ENCODE peak calls at places on chromosomes 12 and 14, in four cellular contexts. Z is mucosa of descending colon, J is endothelial cell of umbilical vein, L is MM.1S. I is an unnamed sample. For H3K9me3 and H3K4me1, the result is how much of the 10 kb centered on the place peaks cover.

GRCh38 chr12:107308310-107308709 is 215.0 kb upstream of the CRY1 start:
- DNase-seq in Z (no peak), J (no peak), L (no peak), I (no peak)

GRCh38 chr14:89911018-89911919 is 43.3 kb downstream of the EFCAB11 start:
- DNase-seq in Z (no peak), J (peak), L (no peak), I (no peak)

GRCh38 chr12:6341439-6342139 is at the start of gene TNFRSF1A:
- DNase-seq in Z (peak), J (peak), L (peak), I (peak)

GRCh38 chr12:49693931-49694439 is 13.2 kb downstream of the FMNL3 start:
- DNase-seq in Z (no peak), J (no peak), L (no peak), I (no peak)

GRCh38 chr12:75908961-75909699 is 122.4 kb downstream of the PHLDA1 start:
- DNase-seq in Z (no peak), J (peak), L (no peak), I (no peak)

GRCh38 chr12:107605293-107605692 is 80.3 kb upstream of the PWP1 start:
- DNase-seq in Z (no peak), J (no peak), L (no peak), I (no peak)

GRCh38 chr14:42214981-42215491 is 608.4 kb downstream of the LRFN5 start:
- DNase-seq in Z (no peak), J (peak), L (no peak), I (no peak)

GRCh38 chr12:124618291-124618902 is 51.0 kb upstream of the NCOR2 start:
- DNase-seq in Z (no peak), J (no peak), L (no peak), I (no peak)

GRCh38 chr14:31465113-31465512 is 7.8 kb upstream of the DTD2 start:
- DNase-seq in Z (no peak), J (no peak), L (no peak), I (no peak)

GRCh38 chr12:6370994-6371754 is 4.2 kb downstream of the SCNN1A start:
- DNase-seq in Z (peak), J (peak), L (no peak), I (no peak)

GRCh38 chr14:55451398-55451797 is 11.0 kb upstream of the TBPL2 start:
- DNase-seq in Z (no peak), J (peak), L (no peak), I (no peak)

GRCh38 chr14:23364164-23364571 is 804 bp downstream of the EFS start:
- DNase-seq in Z (no peak), J (no peak), L (no peak), I (no peak)

GRCh38 chr14:78933948-78934524 is 763.9 kb downstream of the NRXN3 start:
- DNase-seq in Z (no peak), J (peak), L (no peak), I (no peak)

GRCh38 chr12:20601668-20602280 is 93.4 kb upstream of the SLCO1C1 start:
- DNase-seq in Z (no peak), J (peak), L (peak), I (no peak)

GRCh38 chr14:94337274-94337673 is 14.1 kb upstream of the SERPINA6 start:
- DNase-seq in Z (no peak), J (no peak), L (peak), I (no peak)

GRCh38 chr12:31005944-31006361 is 67.7 kb upstream of the DDX11 start:
- DNase-seq in Z (no peak), J (no peak), L (no peak), I (no peak)

GRCh38 chr14:68527329-68527851 is 265.5 kb downstream of the ZFP36L1 start:
- DNase-seq in Z (no peak), J (peak), L (no peak), I (no peak)

GRCh38 chr14:68534301-68534700 is 258.6 kb downstream of the ZFP36L1 start:
- DNase-seq in Z (no peak), J (no peak), L (no peak), I (no peak)

GRCh38 chr14:68526420-68527105 is 266.3 kb downstream of the ZFP36L1 start:
- DNase-seq in Z (no peak), J (peak), L (no peak), I (no peak)

GRCh38 chr14:68528031-68528687 is 264.7 kb downstream of the ZFP36L1 start:
- DNase-seq in Z (no peak), J (peak), L (no peak), I (no peak)

DNA sequence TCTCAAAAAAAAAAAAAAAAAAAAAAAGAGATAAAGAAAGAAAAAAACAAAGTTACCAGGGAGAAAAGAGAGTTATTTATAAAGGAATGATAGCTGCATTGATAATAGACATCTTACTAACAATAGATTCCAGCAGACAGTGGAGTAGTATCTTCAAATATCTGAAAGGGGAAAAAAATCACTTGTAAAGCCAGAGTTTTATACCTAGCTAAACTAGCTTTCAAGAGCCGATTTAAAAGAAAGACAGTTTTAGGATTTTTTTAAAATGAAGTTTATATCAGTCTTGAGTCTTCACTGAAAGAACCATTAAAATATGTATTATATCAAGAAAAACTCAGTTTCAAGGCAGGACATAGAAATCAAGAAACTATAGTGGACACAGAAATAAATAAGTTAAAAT is 262.4 kb downstream of the ZFP36L1 start:
- DNase-seq in Z (no peak), J (no peak), L (no peak), I (no peak)
- H3K9me3 ChIP-seq in Z (under half), J (under half), L (under half), I (under half)

GRCh38 chr12:47896022-47896421 is 8.8 kb downstream of the VDR start:
- DNase-seq in Z (no peak), J (no peak), L (peak), I (no peak)
- H3K4me1 ChIP-seq in Z (half or more), J (under half), L (half or more), I (under half)

DNA sequence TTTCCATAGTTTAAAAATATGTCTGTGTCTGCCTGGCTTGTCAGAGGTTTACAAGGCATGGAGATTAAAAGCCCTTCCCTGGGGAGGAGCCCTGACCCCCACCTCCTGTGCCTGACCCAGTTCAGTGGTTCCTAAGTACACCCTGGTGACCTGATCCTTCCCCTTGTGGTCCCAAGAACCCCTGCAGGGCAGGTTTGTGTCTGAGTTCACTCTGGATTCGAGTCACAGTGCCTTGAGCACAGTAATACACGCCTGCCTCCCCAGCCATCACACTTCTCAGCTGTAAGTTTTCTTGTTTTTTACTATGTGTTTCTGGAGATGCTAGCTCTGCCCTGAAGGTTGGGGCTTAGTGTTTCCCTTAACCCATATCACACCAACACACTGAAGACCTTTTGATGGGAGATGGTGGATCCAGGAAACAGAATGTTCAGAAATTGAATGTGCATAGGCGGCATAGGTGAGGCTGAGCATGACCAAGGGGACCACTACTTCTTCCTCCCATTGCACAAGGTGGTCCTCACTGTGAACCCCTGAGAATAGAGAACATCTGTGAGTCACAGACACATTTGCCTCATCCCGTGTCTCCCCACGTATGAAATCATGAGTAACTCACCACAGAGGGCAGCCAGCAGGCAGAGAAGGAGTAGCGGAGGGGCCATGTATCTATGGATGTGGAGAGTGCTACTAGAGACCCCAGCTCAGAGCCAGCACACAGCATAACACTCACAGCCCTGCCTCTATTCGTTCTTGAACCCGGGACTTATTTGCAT is 962.9 kb downstream of the TMEM121 start:
- DNase-seq in Z (no peak), J (no peak), L (no peak), I (no peak)
- H3K9me3 ChIP-seq in Z (under half), J (under half), L (under half), I (under half)

DNA sequence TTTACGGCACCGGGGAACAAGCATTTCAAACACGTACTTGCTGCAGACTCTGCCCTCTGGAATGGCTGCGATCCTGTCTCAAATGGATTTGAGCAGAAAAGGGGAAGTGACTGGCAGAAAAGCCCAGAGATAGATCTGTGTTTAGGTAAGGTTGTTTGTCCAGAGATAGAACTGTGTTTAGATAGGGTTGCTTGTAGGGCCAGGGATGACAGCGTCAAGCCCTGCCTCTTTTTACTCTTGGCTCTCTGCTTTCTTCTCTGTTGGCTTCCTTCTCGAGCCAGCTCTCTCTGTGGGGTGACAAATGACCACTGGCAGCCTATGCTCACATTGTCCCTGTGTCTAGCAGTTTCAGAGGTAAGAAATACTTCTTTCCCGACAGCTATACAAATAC is 11.4 kb downstream of the DGLUCY start:
- DNase-seq in Z (no peak), J (no peak), L (no peak), I (no peak)
- H3K4me1 ChIP-seq in Z (under half), J (under half), L (under half), I (under half)

GRCh38 chr14:60153996-60154395 is 11.2 kb downstream of the DHRS7 start:
- DNase-seq in Z (no peak), J (no peak), L (no peak), I (no peak)

DNA sequence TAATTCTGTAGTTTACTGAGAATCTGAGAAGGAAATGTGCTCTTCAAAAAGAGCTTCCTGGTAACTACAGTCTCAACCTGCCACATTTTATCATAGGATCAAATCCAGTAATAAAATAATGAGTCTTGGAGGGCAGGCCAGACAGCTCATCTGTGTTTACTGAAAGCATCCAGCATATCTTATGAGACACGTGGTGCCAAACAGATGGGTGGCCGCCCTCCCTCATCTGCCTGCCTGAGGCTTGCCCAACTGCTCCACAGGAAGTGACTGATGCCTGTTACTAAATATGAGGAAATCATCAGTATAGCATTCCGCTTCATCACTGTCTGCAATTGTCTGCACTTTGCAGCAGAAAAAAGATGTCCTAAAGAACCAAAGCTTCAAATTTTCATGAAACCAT is 13.5 kb downstream of the DHRS7 start:
- DNase-seq in Z (peak), J (peak), L (no peak), I (peak)
- H3K9me3 ChIP-seq in Z (under half), J (under half), L (under half), I (under half)

I was measured in CD4-positive, alpha-beta memory T cell.